ENCODE peak calls at places on chromosomes 5 and 9, in four cellular contexts. D is BE2C; K is NB4; N is stimulated activated CD4-positive, alpha-beta T cell treated with anti-CD3 and anti-CD28 coated beads, Interleukin-1b, Interleukin-23, amount 100 ng/mL, for 1 hour. L is an unnamed sample.

GRCh38 chr9:71984388-71985069 is 73.1 kb downstream of the C9orf85 start:
- DNase-seq in D (peak), K (no peak), N (no peak), L (no peak)

GRCh38 chr9:72473474-72474241 is 47.8 kb upstream of the TMC1 start:
- DNase-seq in D (no peak), K (no peak), N (no peak), L (no peak)

GRCh38 chr5:132411382-132411925 is 41.9 kb downstream of the SLC22A5 start:
- DNase-seq in D (no peak), K (no peak), N (no peak), L (no peak)

GRCh38 chr5:92519717-92520632 is 1061.0 kb downstream of the NR2F1-AS1 start:
- DNase-seq in D (no peak), K (no peak), N (no peak), L (no peak)

GRCh38 chr5:33888582-33888981 is 3.2 kb downstream of the ADAMTS12 start:
- DNase-seq in D (no peak), K (no peak), N (no peak), L (no peak)

GRCh38 chr5:141958773-141959172 is 771 bp upstream of the PCDH12 start:
- DNase-seq in D (no peak), K (peak), N (no peak), L (no peak)

GRCh38 chr5:14050821-14051220 is 92.3 kb upstream of the TRIO start:
- DNase-seq in D (no peak), K (no peak), N (no peak), L (no peak)

GRCh38 chr5:135344351-135344750 is 54.7 kb downstream of the MACROH2A1 start:
- DNase-seq in D (no peak), K (no peak), N (no peak), L (no peak)

GRCh38 chr5:98108497-98108896 is 665.0 kb upstream of the RGMB start:
- DNase-seq in D (no peak), K (no peak), N (no peak), L (no peak)

GRCh38 chr5:181063514-181063913 is 23.4 kb downstream of the BTNL9 start:
- DNase-seq in D (no peak), K (no peak), N (no peak), L (no peak)

GRCh38 chr5:119347574-119347973 is 8.2 kb upstream of the TNFAIP8 start:
- DNase-seq in D (no peak), K (no peak), N (no peak), L (no peak)

GRCh38 chr9:113317777-113318176 is 14.6 kb upstream of the RNF183 start:
- DNase-seq in D (no peak), K (no peak), N (no peak), L (no peak)

GRCh38 chr5:169873642-169874041 is 106.7 kb downstream of the INSYN2B start:
- DNase-seq in D (no peak), K (peak), N (no peak), L (no peak)

GRCh38 chr5:13625616-13626198 is 318.8 kb downstream of the DNAH5 start:
- DNase-seq in D (no peak), K (no peak), N (no peak), L (no peak)

GRCh38 chr9:126088336-126088735 is 238.3 kb upstream of the MVB12B start:
- DNase-seq in D (no peak), K (no peak), N (no peak), L (no peak)